ENCODE peak calls at places on chromosomes 7 and 10, in ten cellular contexts. Z is body of pancreas, V is Peyer's patch, O is heart left ventricle, K is aorta, R is IMR-90, F is AG04450, I is pancreas, D is endothelial cell of umbilical vein, L is ascending aorta. E is an unnamed sample.

GRCh38 chr7:37901890-37902524 is 14.6 kb downstream of the SFRP4 start:
- DNase-seq in Z (no peak), V (no peak), O (no peak), K (no peak), R (peak; percentile 4), F (no peak), I (no peak), D (no peak), L (no peak), E (no peak)

GRCh38 chr7:20793686-20794394 is 7.2 kb upstream of the SP8 start:
- DNase-seq in Z (no peak), V (no peak), O (no peak), K (no peak), R (no peak), F (no peak), I (no peak), D (peak; percentile 27), L (no peak), E (no peak)

GRCh38 chr10:123847686-123848432 is 43.7 kb downstream of the CPXM2 start:
- DNase-seq in Z (no peak), V (no peak), O (no peak), K (no peak), R (no peak), F (no peak), I (no peak), D (no peak), L (no peak), E (no peak)

GRCh38 chr10:43231523-43232078 is 35.3 kb downstream of the RASGEF1A start:
- DNase-seq in Z (peak; percentile 9), V (peak; percentile 66), O (peak; percentile 5), K (peak; percentile 37), R (no peak), F (no peak), I (no peak), D (no peak), L (peak; percentile 49), E (peak; percentile 31)

GRCh38 chr10:99920901-99921300 is 88.8 kb downstream of the DNMBP start:
- DNase-seq in Z (peak; percentile 59), V (no peak), O (no peak), K (no peak), R (peak; percentile 64), F (no peak), I (peak; percentile 44), D (peak; percentile 94), L (no peak), E (no peak)

GRCh38 chr7:89607797-89608196 is 546.5 kb upstream of the STEAP1 start:
- DNase-seq in Z (no peak), V (no peak), O (no peak), K (no peak), R (no peak), F (no peak), I (no peak), D (no peak), L (no peak), E (no peak)

GRCh38 chr10:97920865-97921264 is 71.2 kb downstream of the GOLGA7B start:
- DNase-seq in Z (no peak), V (no peak), O (no peak), K (no peak), R (no peak), F (no peak), I (no peak), D (no peak), L (no peak), E (no peak)

GRCh38 chr10:110625951-110626855 is 17.9 kb upstream of the RBM20 start:
- DNase-seq in Z (no peak), V (no peak), O (no peak), K (no peak), R (no peak), F (no peak), I (no peak), D (no peak), L (no peak), E (no peak)

GRCh38 chr10:132973903-132974241 is 31.5 kb upstream of the CFAP46 start:
- DNase-seq in Z (peak; percentile 6), V (no peak), O (no peak), K (peak; percentile 21), R (no peak), F (no peak), I (no peak), D (no peak), L (no peak), E (no peak)

GRCh38 chr7:7175075-7175695 is 7.2 kb upstream of the C1GALT1 start:
- DNase-seq in Z (no peak), V (no peak), O (no peak), K (no peak), R (no peak), F (no peak), I (no peak), D (no peak), L (no peak), E (no peak)

GRCh38 chr7:7178081-7178480 is 4.3 kb upstream of the C1GALT1 start:
- DNase-seq in Z (no peak), V (no peak), O (no peak), K (no peak), R (no peak), F (no peak), I (no peak), D (no peak), L (no peak), E (no peak)

GRCh38 chr7:7178906-7179305 is 3.4 kb upstream of the C1GALT1 start:
- DNase-seq in Z (no peak), V (no peak), O (no peak), K (no peak), R (no peak), F (no peak), I (no peak), D (no peak), L (no peak), E (peak; percentile 27)

GRCh38 chr7:7177044-7177517 is 5.3 kb upstream of the C1GALT1 start:
- DNase-seq in Z (no peak), V (no peak), O (no peak), K (no peak), R (peak; percentile 85), F (no peak), I (no peak), D (peak; percentile 80), L (no peak), E (no peak)

GRCh38 chr7:7176421-7177043 is 5.8 kb upstream of the C1GALT1 start:
- DNase-seq in Z (no peak), V (no peak), O (no peak), K (no peak), R (peak; percentile 91), F (no peak), I (no peak), D (peak; percentile 86), L (no peak), E (peak; percentile 21)
- H3K27ac ChIP-seq in Z (no peak overlapping the region), V (no peak overlapping the region), O (no peak overlapping the region), K (no peak overlapping the region), R (no peak overlapping the region), F (peak overlapping the region; percentile 60), I (peak overlapping the region; percentile 50), D (peak overlapping the region; percentile 95), L (no peak overlapping the region), E (no peak overlapping the region)

GRCh38 chr10:89352039-89352597 is 24.3 kb downstream of the IFIT3 start:
- DNase-seq in Z (peak; percentile 78), V (no peak), O (peak; percentile 52), K (peak; percentile 59), R (peak; percentile 98), F (peak; percentile 85), I (peak; percentile 64), D (peak; percentile 62), L (peak; percentile 83), E (no peak)
- H3K27ac ChIP-seq in Z (peak overlapping the region; percentile 77), V (no peak overlapping the region), O (peak overlapping the region; percentile 57), K (peak overlapping the region; percentile 99), R (peak overlapping the region; percentile 93), F (peak overlapping the region; percentile 85), I (peak overlapping the region; percentile 85), D (no peak overlapping the region), L (peak overlapping the region; percentile 89), E (peak overlapping the region; percentile 90)

GRCh38 chr7:32318300-32319018 is 171.7 kb downstream of the LSM5 start:
- DNase-seq in Z (peak; percentile 25), V (no peak), O (peak; percentile 18), K (no peak), R (no peak), F (no peak), I (peak; percentile 31), D (no peak), L (no peak), E (no peak)

GRCh38 chr7:32319019-32319382 is 171.2 kb downstream of the LSM5 start:
- DNase-seq in Z (no peak), V (no peak), O (no peak), K (no peak), R (no peak), F (no peak), I (no peak), D (no peak), L (no peak), E (no peak)

GRCh38 chr7:32316831-32317230 is 173.3 kb downstream of the LSM5 start:
- DNase-seq in Z (no peak), V (no peak), O (no peak), K (no peak), R (no peak), F (no peak), I (no peak), D (no peak), L (no peak), E (no peak)
- H3K27ac ChIP-seq in Z (no peak overlapping the region), V (no peak overlapping the region), O (no peak overlapping the region), K (no peak overlapping the region), R (no peak overlapping the region), F (no peak overlapping the region), I (no peak overlapping the region), D (no peak overlapping the region), L (no peak overlapping the region), E (no peak overlapping the region)

GRCh38 chr10:125146791-125147604 is 13.4 kb downstream of the CTBP2 start:
- DNase-seq in Z (peak; percentile 66), V (no peak), O (no peak), K (no peak), R (peak; percentile 65), F (no peak), I (peak; percentile 40), D (no peak), L (peak; percentile 79), E (no peak)

GRCh38 chr10:125148021-125148439 is 12.3 kb downstream of the CTBP2 start:
- DNase-seq in Z (peak; percentile 74), V (no peak), O (no peak), K (no peak), R (no peak), F (no peak), I (no peak), D (no peak), L (peak; percentile 78), E (no peak)

GRCh38 chr10:125151170-125151823 is 9.1 kb downstream of the CTBP2 start:
- DNase-seq in Z (peak; percentile 28), V (no peak), O (no peak), K (no peak), R (no peak), F (no peak), I (no peak), D (no peak), L (no peak), E (no peak)

GRCh38 chr10:125149278-125150047 is 10.9 kb downstream of the CTBP2 start:
- DNase-seq in Z (peak; percentile 74), V (no peak), O (peak; percentile 54), K (peak; percentile 65), R (peak; percentile 87), F (no peak), I (no peak), D (peak; percentile 77), L (peak; percentile 85), E (no peak)

DNA sequence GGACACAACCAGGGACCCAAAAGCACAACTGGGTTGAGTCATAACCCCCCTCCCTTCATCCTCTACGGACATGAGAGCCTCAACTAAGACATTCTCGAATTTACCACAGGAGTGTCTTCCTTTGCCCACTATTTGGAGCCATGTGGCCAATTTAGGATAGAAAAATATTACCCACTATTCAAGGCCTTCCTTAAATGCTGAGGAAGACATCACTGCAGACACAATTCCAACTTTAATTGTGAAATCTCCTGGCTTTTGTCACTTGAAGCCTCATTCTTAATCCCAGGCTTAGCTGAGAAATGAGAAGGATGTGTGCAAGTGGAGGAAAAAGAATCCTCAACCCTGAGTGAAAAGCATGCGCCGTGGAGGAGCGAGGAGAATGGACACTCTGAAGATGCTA is 11.8 kb downstream of the CTBP2 start:
- DNase-seq in Z (no peak), V (no peak), O (no peak), K (no peak), R (no peak), F (no peak), I (no peak), D (no peak), L (no peak), E (no peak)
- H3K27ac ChIP-seq in Z (peak overlapping the region; percentile 57), V (no peak overlapping the region), O (no peak overlapping the region), K (peak overlapping the region; percentile 69), R (peak overlapping the region; percentile 5), F (peak overlapping the region; percentile 68), I (peak overlapping the region; percentile 95), D (peak overlapping the region; percentile 72), L (peak overlapping the region; percentile 89), E (peak overlapping the region; percentile 83)